ENCODE peak calls at places on chromosome 3, in six cellular contexts. One of them, this sample, is unnamed.

GRCh38 chr3:73516656-73517055 is 108.1 kb downstream of the PDZRN3 start:
- DNase-seq in endothelial cell of umbilical vein: no peak
- DNase-seq in myocyte: no peak
- DNase-seq in Calu3: no peak
- DNase-seq in NCI-H345: peak; percentile 7
- DNase-seq in CD4-positive, CD25-positive, alpha-beta regulatory T cell: no peak
- DNase-seq in this sample: no peak

GRCh38 chr3:64898941-64899340 is 211.1 kb upstream of the ADAMTS9 start:
- DNase-seq in CD4-positive, CD25-positive, alpha-beta regulatory T cell: no peak
- DNase-seq in NCI-H345: no peak
- DNase-seq in endothelial cell of umbilical vein: no peak
- DNase-seq in Calu3: no peak
- DNase-seq in myocyte: no peak
- DNase-seq in this sample: no peak

GRCh38 chr3:127786358-127787070 is 35.8 kb downstream of the MGLL start:
- DNase-seq in CD4-positive, CD25-positive, alpha-beta regulatory T cell: no peak
- DNase-seq in Calu3: no peak
- DNase-seq in myocyte: peak; percentile 93
- DNase-seq in endothelial cell of umbilical vein: no peak
- DNase-seq in NCI-H345: peak; percentile 86
- DNase-seq in this sample: peak; percentile 83

GRCh38 chr3:125556314-125556713 is 36.3 kb upstream of the SNX4 start:
- DNase-seq in CD4-positive, CD25-positive, alpha-beta regulatory T cell: no peak
- DNase-seq in endothelial cell of umbilical vein: no peak
- DNase-seq in NCI-H345: no peak
- DNase-seq in Calu3: no peak
- DNase-seq in myocyte: no peak
- DNase-seq in this sample: peak; percentile 80

GRCh38 chr3:171192176-171192854 is 165.8 kb upstream of the SLC2A2 start:
- DNase-seq in myocyte: peak; percentile 89
- DNase-seq in Calu3: no peak
- DNase-seq in endothelial cell of umbilical vein: peak; percentile 90
- DNase-seq in CD4-positive, CD25-positive, alpha-beta regulatory T cell: no peak
- DNase-seq in NCI-H345: no peak
- DNase-seq in this sample: peak; percentile 79

GRCh38 chr3:65666426-65667091 is 372.2 kb downstream of the MAGI1 start:
- DNase-seq in NCI-H345: no peak
- DNase-seq in endothelial cell of umbilical vein: no peak
- DNase-seq in myocyte: no peak
- DNase-seq in CD4-positive, CD25-positive, alpha-beta regulatory T cell: no peak
- DNase-seq in Calu3: no peak
- DNase-seq in this sample: no peak

GRCh38 chr3:61464785-61465184 is 96.6 kb upstream of the PTPRG start:
- DNase-seq in CD4-positive, CD25-positive, alpha-beta regulatory T cell: no peak
- DNase-seq in endothelial cell of umbilical vein: no peak
- DNase-seq in myocyte: no peak
- DNase-seq in NCI-H345: peak; percentile 19
- DNase-seq in Calu3: no peak
- DNase-seq in this sample: no peak

GRCh38 chr3:120555661-120556509 is 40.3 kb upstream of the NDUFB4 start:
- DNase-seq in endothelial cell of umbilical vein: no peak
- DNase-seq in CD4-positive, CD25-positive, alpha-beta regulatory T cell: no peak
- DNase-seq in NCI-H345: no peak
- DNase-seq in myocyte: no peak
- DNase-seq in Calu3: no peak
- DNase-seq in this sample: no peak

GRCh38 chr3:37726445-37727000 is 135.2 kb upstream of the CTDSPL start:
- DNase-seq in CD4-positive, CD25-positive, alpha-beta regulatory T cell: no peak
- DNase-seq in NCI-H345: no peak
- DNase-seq in endothelial cell of umbilical vein: peak; percentile 77
- DNase-seq in Calu3: no peak
- DNase-seq in myocyte: no peak
- DNase-seq in this sample: no peak

GRCh38 chr3:11558918-11559815 is 84.5 kb downstream of the VGLL4 start:
- DNase-seq in myocyte: no peak
- DNase-seq in CD4-positive, CD25-positive, alpha-beta regulatory T cell: no peak
- DNase-seq in endothelial cell of umbilical vein: no peak
- DNase-seq in NCI-H345: no peak
- DNase-seq in Calu3: no peak
- DNase-seq in this sample: no peak

GRCh38 chr3:127822836-127823589 is 698 bp upstream of the MGLL start:
- DNase-seq in NCI-H345: peak; percentile 15
- DNase-seq in CD4-positive, CD25-positive, alpha-beta regulatory T cell: no peak
- DNase-seq in Calu3: peak; percentile 52
- DNase-seq in endothelial cell of umbilical vein: no peak
- DNase-seq in myocyte: peak; percentile 53
- DNase-seq in this sample: no peak

GRCh38 chr3:155743616-155744015 is 1.3 kb downstream of the PLCH1 start:
- DNase-seq in endothelial cell of umbilical vein: peak; percentile 6
- DNase-seq in myocyte: no peak
- DNase-seq in NCI-H345: no peak
- DNase-seq in Calu3: no peak
- DNase-seq in CD4-positive, CD25-positive, alpha-beta regulatory T cell: peak; percentile 6
- DNase-seq in this sample: no peak

GRCh38 chr3:41997702-41998551 is 36.0 kb upstream of the ULK4 start:
- DNase-seq in Calu3: peak; percentile 17
- DNase-seq in endothelial cell of umbilical vein: no peak
- DNase-seq in NCI-H345: no peak
- DNase-seq in CD4-positive, CD25-positive, alpha-beta regulatory T cell: no peak
- DNase-seq in myocyte: peak; percentile 81
- DNase-seq in this sample: no peak

GRCh38 chr3:24506966-24507775 is 12.5 kb upstream of the THRB start:
- DNase-seq in CD4-positive, CD25-positive, alpha-beta regulatory T cell: no peak
- DNase-seq in Calu3: no peak
- DNase-seq in myocyte: no peak
- DNase-seq in NCI-H345: no peak
- DNase-seq in endothelial cell of umbilical vein: no peak
- DNase-seq in this sample: no peak

GRCh38 chr3:175426805-175427204 is 567.7 kb downstream of the NAALADL2 start:
- DNase-seq in Calu3: no peak
- DNase-seq in CD4-positive, CD25-positive, alpha-beta regulatory T cell: no peak
- DNase-seq in NCI-H345: no peak
- DNase-seq in myocyte: no peak
- DNase-seq in endothelial cell of umbilical vein: no peak
- DNase-seq in this sample: no peak

GRCh38 chr3:71245052-71245488 is 338.5 kb downstream of the FOXP1 start:
- DNase-seq in Calu3: peak; percentile 19
- DNase-seq in endothelial cell of umbilical vein: peak; percentile 80
- DNase-seq in myocyte: no peak
- DNase-seq in CD4-positive, CD25-positive, alpha-beta regulatory T cell: no peak
- DNase-seq in NCI-H345: no peak
- DNase-seq in this sample: peak; percentile 84

GRCh38 chr3:49158108-49158709 is 7.9 kb downstream of the CCDC71 start:
- DNase-seq in CD4-positive, CD25-positive, alpha-beta regulatory T cell: peak; percentile 78
- DNase-seq in NCI-H345: no peak
- DNase-seq in Calu3: peak; percentile 60
- DNase-seq in myocyte: peak; percentile 13
- DNase-seq in endothelial cell of umbilical vein: no peak
- DNase-seq in this sample: peak; percentile 16

GRCh38 chr3:113844622-113845222 is 6.1 kb downstream of the GRAMD1C start:
- DNase-seq in myocyte: peak; percentile 69
- DNase-seq in endothelial cell of umbilical vein: peak; percentile 63
- DNase-seq in CD4-positive, CD25-positive, alpha-beta regulatory T cell: peak; percentile 58
- DNase-seq in NCI-H345: peak; percentile 11
- DNase-seq in Calu3: no peak
- DNase-seq in this sample: peak; percentile 34

GRCh38 chr3:135304378-135304777 is 509.3 kb downstream of the EPHB1 start:
- DNase-seq in NCI-H345: no peak
- DNase-seq in endothelial cell of umbilical vein: no peak
- DNase-seq in myocyte: no peak
- DNase-seq in Calu3: no peak
- DNase-seq in CD4-positive, CD25-positive, alpha-beta regulatory T cell: no peak
- DNase-seq in this sample: no peak

GRCh38 chr3:123346726-123347125 is 102.2 kb downstream of the ADCY5 start:
- DNase-seq in Calu3: no peak
- DNase-seq in CD4-positive, CD25-positive, alpha-beta regulatory T cell: no peak
- DNase-seq in myocyte: peak; percentile 8
- DNase-seq in endothelial cell of umbilical vein: no peak
- DNase-seq in NCI-H345: no peak
- DNase-seq in this sample: no peak

GRCh38 chr3:194306771-194307640 is 44.1 kb downstream of the CPN2 start:
- DNase-seq in endothelial cell of umbilical vein: no peak
- DNase-seq in NCI-H345: no peak
- DNase-seq in myocyte: no peak
- DNase-seq in CD4-positive, CD25-positive, alpha-beta regulatory T cell: peak; percentile 96
- DNase-seq in Calu3: no peak
- DNase-seq in this sample: peak; percentile 10

GRCh38 chr3:195546130-195546560 is 3.0 kb upstream of the PPP1R2 start:
- DNase-seq in NCI-H345: no peak
- DNase-seq in myocyte: peak; percentile 75
- DNase-seq in Calu3: peak; percentile 62
- DNase-seq in CD4-positive, CD25-positive, alpha-beta regulatory T cell: no peak
- DNase-seq in endothelial cell of umbilical vein: peak; percentile 68
- DNase-seq in this sample: peak; percentile 44

GRCh38 chr3:167941234-167941995 is 154.3 kb downstream of the GOLIM4 start:
- DNase-seq in Calu3: no peak
- DNase-seq in NCI-H345: no peak
- DNase-seq in CD4-positive, CD25-positive, alpha-beta regulatory T cell: no peak
- DNase-seq in endothelial cell of umbilical vein: peak; percentile 36
- DNase-seq in myocyte: peak; percentile 93
- DNase-seq in this sample: peak; percentile 99

GRCh38 chr3:117820900-117821299 is 1111.3 kb downstream of the TUSC7 start:
- DNase-seq in NCI-H345: no peak
- DNase-seq in myocyte: no peak
- DNase-seq in endothelial cell of umbilical vein: no peak
- DNase-seq in CD4-positive, CD25-positive, alpha-beta regulatory T cell: no peak
- DNase-seq in Calu3: no peak
- DNase-seq in this sample: no peak

GRCh38 chr3:116093374-116093773 is 351.9 kb downstream of the LSAMP start:
- DNase-seq in myocyte: no peak
- DNase-seq in endothelial cell of umbilical vein: no peak
- DNase-seq in CD4-positive, CD25-positive, alpha-beta regulatory T cell: no peak
- DNase-seq in NCI-H345: no peak
- DNase-seq in Calu3: no peak
- DNase-seq in this sample: no peak

GRCh38 chr3:172717493-172718088 is 6.7 kb upstream of the NCEH1 start:
- DNase-seq in myocyte: no peak
- DNase-seq in CD4-positive, CD25-positive, alpha-beta regulatory T cell: peak; percentile 50
- DNase-seq in NCI-H345: no peak
- DNase-seq in Calu3: no peak
- DNase-seq in endothelial cell of umbilical vein: no peak
- DNase-seq in this sample: no peak

GRCh38 chr3:24323272-24323671 is 171.4 kb downstream of the THRB start:
- DNase-seq in CD4-positive, CD25-positive, alpha-beta regulatory T cell: no peak
- DNase-seq in NCI-H345: no peak
- DNase-seq in Calu3: no peak
- DNase-seq in endothelial cell of umbilical vein: no peak
- DNase-seq in myocyte: no peak
- DNase-seq in this sample: no peak

GRCh38 chr3:52670621-52671521 is 14.8 kb downstream of the PBRM1 start:
- DNase-seq in myocyte: peak; percentile 96
- DNase-seq in NCI-H345: no peak
- DNase-seq in Calu3: peak; percentile 77
- DNase-seq in endothelial cell of umbilical vein: peak; percentile 95
- DNase-seq in CD4-positive, CD25-positive, alpha-beta regulatory T cell: peak; percentile 59
- DNase-seq in this sample: peak; percentile 99

GRCh38 chr3:138124689-138125420 is 7.3 kb downstream of the A4GNT start:
- DNase-seq in NCI-H345: no peak
- DNase-seq in Calu3: no peak
- DNase-seq in CD4-positive, CD25-positive, alpha-beta regulatory T cell: no peak
- DNase-seq in endothelial cell of umbilical vein: no peak
- DNase-seq in myocyte: peak; percentile 91
- DNase-seq in this sample: peak; percentile 63

GRCh38 chr3:157746391-157746790 is 243.2 kb upstream of the VEPH1 start:
- DNase-seq in Calu3: no peak
- DNase-seq in NCI-H345: no peak
- DNase-seq in endothelial cell of umbilical vein: no peak
- DNase-seq in CD4-positive, CD25-positive, alpha-beta regulatory T cell: no peak
- DNase-seq in myocyte: no peak
- DNase-seq in this sample: no peak

GRCh38 chr3:172024679-172025078 is 14.7 kb upstream of the FNDC3B start:
- DNase-seq in NCI-H345: no peak
- DNase-seq in CD4-positive, CD25-positive, alpha-beta regulatory T cell: no peak
- DNase-seq in Calu3: no peak
- DNase-seq in endothelial cell of umbilical vein: no peak
- DNase-seq in myocyte: no peak
- DNase-seq in this sample: no peak

GRCh38 chr3:62335196-62335595 is 38.2 kb downstream of the FEZF2 start:
- DNase-seq in Calu3: no peak
- DNase-seq in endothelial cell of umbilical vein: no peak
- DNase-seq in NCI-H345: no peak
- DNase-seq in myocyte: no peak
- DNase-seq in CD4-positive, CD25-positive, alpha-beta regulatory T cell: no peak
- DNase-seq in this sample: no peak

GRCh38 chr3:125045965-125046364 is 9.8 kb downstream of the HEG1 start:
- DNase-seq in myocyte: peak; percentile 78
- DNase-seq in NCI-H345: no peak
- DNase-seq in CD4-positive, CD25-positive, alpha-beta regulatory T cell: no peak
- DNase-seq in endothelial cell of umbilical vein: no peak
- DNase-seq in Calu3: no peak
- DNase-seq in this sample: peak; percentile 77

GRCh38 chr3:81923038-81923437 is 161.6 kb upstream of the GBE1 start:
- DNase-seq in CD4-positive, CD25-positive, alpha-beta regulatory T cell: no peak
- DNase-seq in Calu3: no peak
- DNase-seq in NCI-H345: no peak
- DNase-seq in endothelial cell of umbilical vein: no peak
- DNase-seq in myocyte: no peak
- DNase-seq in this sample: no peak

GRCh38 chr3:107272885-107273284 is 104.4 kb upstream of the CCDC54 start:
- DNase-seq in Calu3: peak; percentile 13
- DNase-seq in endothelial cell of umbilical vein: no peak
- DNase-seq in CD4-positive, CD25-positive, alpha-beta regulatory T cell: no peak
- DNase-seq in myocyte: no peak
- DNase-seq in NCI-H345: no peak
- DNase-seq in this sample: no peak

GRCh38 chr3:121567649-121568048 is at the start of gene ARGFX:
- DNase-seq in Calu3: no peak
- DNase-seq in CD4-positive, CD25-positive, alpha-beta regulatory T cell: no peak
- DNase-seq in endothelial cell of umbilical vein: no peak
- DNase-seq in myocyte: no peak
- DNase-seq in NCI-H345: no peak
- DNase-seq in this sample: no peak